ENCODE peak calls at places on chromosomes 3 and 15, in five cellular contexts. One of them, this sample, is unnamed.

GRCh38 chr3:33789183-33789954 is 9.1 kb upstream of the PDCD6IP start:
- DNase-seq in stomach: no peak
- DNase-seq in Peyer's patch: no peak
- DNase-seq in ovary: no peak
- DNase-seq in pancreas: no peak
- DNase-seq in this sample: no peak

GRCh38 chr3:150727653-150728502 is 24.2 kb upstream of the ERICH6 start:
- DNase-seq in stomach: no peak
- DNase-seq in Peyer's patch: no peak
- DNase-seq in ovary: no peak
- DNase-seq in pancreas: no peak
- DNase-seq in this sample: no peak

GRCh38 chr3:52399131-52399530 is 45.8 kb downstream of the SEMA3G start:
- DNase-seq in stomach: no peak
- DNase-seq in Peyer's patch: no peak
- DNase-seq in ovary: peak
- DNase-seq in pancreas: peak
- DNase-seq in this sample: no peak

GRCh38 chr15:84944311-84944710 is 37.3 kb upstream of the PDE8A start:
- DNase-seq in stomach: no peak
- DNase-seq in Peyer's patch: no peak
- DNase-seq in ovary: no peak
- DNase-seq in pancreas: no peak
- DNase-seq in this sample: no peak

GRCh38 chr3:14464521-14464920 is 62.1 kb downstream of the SLC6A6 start:
- DNase-seq in stomach: no peak
- DNase-seq in Peyer's patch: no peak
- DNase-seq in ovary: no peak
- DNase-seq in pancreas: no peak
- DNase-seq in this sample: no peak

GRCh38 chr3:194121881-194122280 is 14.1 kb upstream of the HES1 start:
- DNase-seq in stomach: no peak
- DNase-seq in Peyer's patch: no peak
- DNase-seq in ovary: no peak
- DNase-seq in pancreas: no peak
- DNase-seq in this sample: no peak

GRCh38 chr15:75454471-75455418 is 3.3 kb upstream of the SIN3A start:
- DNase-seq in stomach: peak
- DNase-seq in Peyer's patch: peak
- DNase-seq in ovary: peak
- DNase-seq in pancreas: peak
- DNase-seq in this sample: no peak

GRCh38 chr3:192188218-192188835 is 539.0 kb downstream of the FGF12 start:
- DNase-seq in stomach: peak
- DNase-seq in Peyer's patch: peak
- DNase-seq in ovary: no peak
- DNase-seq in pancreas: no peak
- DNase-seq in this sample: peak

GRCh38 chr3:27216955-27217552 is 152.1 kb downstream of the NEK10 start:
- DNase-seq in stomach: no peak
- DNase-seq in Peyer's patch: no peak
- DNase-seq in ovary: no peak
- DNase-seq in pancreas: no peak
- DNase-seq in this sample: no peak

GRCh38 chr15:79008666-79009065 is 63.8 kb upstream of the CTSH start:
- DNase-seq in stomach: no peak
- DNase-seq in Peyer's patch: no peak
- DNase-seq in ovary: no peak
- DNase-seq in pancreas: peak
- DNase-seq in this sample: no peak

GRCh38 chr3:170768334-170768801 is 101.6 kb downstream of the RPL22L1 start:
- DNase-seq in stomach: no peak
- DNase-seq in Peyer's patch: no peak
- DNase-seq in ovary: no peak
- DNase-seq in pancreas: no peak
- DNase-seq in this sample: no peak

GRCh38 chr15:31302778-31303433 is 23.7 kb upstream of the KLF13 start:
- DNase-seq in stomach: no peak
- DNase-seq in Peyer's patch: no peak
- DNase-seq in ovary: no peak
- DNase-seq in pancreas: no peak
- DNase-seq in this sample: no peak

GRCh38 chr15:47460775-47461174 is 256.5 kb upstream of the SEMA6D start:
- DNase-seq in stomach: no peak
- DNase-seq in Peyer's patch: no peak
- DNase-seq in ovary: no peak
- DNase-seq in pancreas: no peak
- DNase-seq in this sample: no peak

GRCh38 chr3:49378249-49378899 is 20.2 kb upstream of the GPX1 start:
- DNase-seq in stomach: no peak
- DNase-seq in Peyer's patch: no peak
- DNase-seq in ovary: peak
- DNase-seq in pancreas: no peak
- DNase-seq in this sample: peak

GRCh38 chr3:97967966-97968365 is 4.3 kb downstream of the RIOX2 start:
- DNase-seq in stomach: no peak
- DNase-seq in Peyer's patch: no peak
- DNase-seq in ovary: no peak
- DNase-seq in pancreas: no peak
- DNase-seq in this sample: no peak

GRCh38 chr3:193014961-193015360 is 97.3 kb upstream of the MB21D2 start:
- DNase-seq in stomach: no peak
- DNase-seq in Peyer's patch: no peak
- DNase-seq in ovary: no peak
- DNase-seq in pancreas: no peak
- DNase-seq in this sample: no peak

GRCh38 chr3:82875401-82875800 is 1114.0 kb upstream of the GBE1 start:
- DNase-seq in stomach: no peak
- DNase-seq in Peyer's patch: no peak
- DNase-seq in ovary: no peak
- DNase-seq in pancreas: no peak
- DNase-seq in this sample: no peak

DNA sequence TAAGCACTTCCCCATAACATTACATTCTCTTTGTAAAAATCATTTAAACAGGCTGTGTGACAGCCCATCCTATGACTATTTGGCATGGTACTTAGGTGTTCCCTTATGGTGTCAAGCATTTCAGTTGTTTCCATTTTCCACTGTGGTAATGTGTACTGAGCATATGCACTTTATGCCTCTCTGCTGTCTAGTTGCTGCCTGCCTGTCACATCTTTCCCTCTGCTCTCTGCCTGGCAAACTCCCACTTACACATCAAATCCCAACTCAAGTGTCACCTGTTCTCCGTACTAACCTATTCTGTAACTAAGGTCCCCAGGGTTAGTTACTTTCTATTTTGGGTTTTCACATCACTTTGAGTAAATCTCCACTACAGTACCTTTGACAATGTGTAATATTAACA is 84.4 kb upstream of the STRIT1 start:
- DNase-seq in stomach: no peak
- DNase-seq in Peyer's patch: no peak
- DNase-seq in ovary: no peak
- DNase-seq in pancreas: no peak
- DNase-seq in this sample: no peak
- H3K27ac ChIP-seq in stomach: no peak
- H3K27ac ChIP-seq in Peyer's patch: no peak
- H3K27ac ChIP-seq in ovary: no peak
- H3K27ac ChIP-seq in pancreas: no peak
- H3K27ac ChIP-seq in this sample: no peak

DNA sequence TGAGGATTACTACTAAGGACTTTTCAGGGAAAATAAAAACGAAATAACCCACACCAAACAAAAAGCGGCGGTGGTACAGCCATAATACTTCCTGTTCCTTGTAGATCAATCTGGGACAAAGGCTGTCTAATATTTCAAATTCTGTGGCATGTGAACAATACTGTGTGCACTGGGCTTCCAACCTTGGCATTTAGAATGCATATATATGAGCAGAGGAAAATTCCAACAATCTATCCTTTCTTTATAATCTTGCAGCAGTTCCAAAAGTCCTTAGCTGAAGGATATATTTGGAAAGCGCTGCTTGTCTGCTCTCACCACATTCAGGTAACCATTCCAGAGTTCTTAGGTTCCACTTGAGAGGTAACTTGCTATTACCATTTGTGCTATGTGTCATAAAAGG is 231.7 kb downstream of the RBMS3 start:
- DNase-seq in stomach: no peak
- DNase-seq in Peyer's patch: no peak
- DNase-seq in ovary: no peak
- DNase-seq in pancreas: no peak
- DNase-seq in this sample: no peak
- H3K4me3 ChIP-seq in stomach: no peak
- H3K4me3 ChIP-seq in Peyer's patch: no peak
- H3K4me3 ChIP-seq in ovary: no peak
- H3K4me3 ChIP-seq in pancreas: no peak
- H3K4me3 ChIP-seq in this sample: no peak

GRCh38 chr3:88013592-88013991 is 45.2 kb downstream of the CGGBP1 start:
- DNase-seq in stomach: no peak
- DNase-seq in Peyer's patch: no peak
- DNase-seq in ovary: no peak
- DNase-seq in pancreas: no peak
- DNase-seq in this sample: no peak
- H3K27ac ChIP-seq in stomach: no peak
- H3K27ac ChIP-seq in Peyer's patch: no peak
- H3K27ac ChIP-seq in ovary: no peak
- H3K27ac ChIP-seq in pancreas: no peak
- H3K27ac ChIP-seq in this sample: no peak

GRCh38 chr15:67098768-67099282 is 33.4 kb downstream of the SMAD3 start:
- DNase-seq in stomach: no peak
- DNase-seq in Peyer's patch: no peak
- DNase-seq in ovary: no peak
- DNase-seq in pancreas: no peak
- DNase-seq in this sample: no peak
- H3K4me3 ChIP-seq in stomach: peak
- H3K4me3 ChIP-seq in Peyer's patch: peak
- H3K4me3 ChIP-seq in ovary: no peak
- H3K4me3 ChIP-seq in pancreas: no peak
- H3K4me3 ChIP-seq in this sample: no peak

DNA sequence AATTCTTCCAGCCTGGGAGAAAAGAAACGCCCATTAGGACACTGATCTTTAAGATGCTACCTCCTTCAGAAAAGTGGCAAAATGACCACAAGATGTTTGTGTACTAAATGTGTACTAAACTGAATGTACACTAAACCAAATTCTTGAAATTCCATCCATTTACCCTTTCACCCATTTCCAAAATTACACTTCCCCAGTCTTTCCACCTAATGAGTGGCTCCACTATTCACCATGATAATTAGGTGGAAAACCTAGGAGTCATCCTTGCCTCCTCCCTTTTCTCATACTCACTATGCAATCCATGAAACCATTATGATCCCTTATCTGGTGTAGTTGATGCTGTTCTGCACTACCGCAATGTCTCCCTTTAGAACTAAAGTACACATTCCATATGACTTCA is 452.1 kb upstream of the THBS1 start:
- DNase-seq in stomach: no peak
- DNase-seq in Peyer's patch: no peak
- DNase-seq in ovary: no peak
- DNase-seq in pancreas: no peak
- DNase-seq in this sample: no peak
- H3K27ac ChIP-seq in stomach: peak
- H3K27ac ChIP-seq in Peyer's patch: no peak
- H3K27ac ChIP-seq in ovary: no peak
- H3K27ac ChIP-seq in pancreas: peak
- H3K27ac ChIP-seq in this sample: no peak

GRCh38 chr15:50777045-50777444 is 11.5 kb upstream of the SPPL2A start:
- DNase-seq in stomach: no peak
- DNase-seq in Peyer's patch: no peak
- DNase-seq in ovary: no peak
- DNase-seq in pancreas: no peak
- DNase-seq in this sample: no peak
- H3K4me3 ChIP-seq in stomach: no peak
- H3K4me3 ChIP-seq in Peyer's patch: no peak
- H3K4me3 ChIP-seq in ovary: no peak
- H3K4me3 ChIP-seq in pancreas: no peak
- H3K4me3 ChIP-seq in this sample: no peak

GRCh38 chr3:56189486-56189985 is 278.7 kb downstream of the ERC2 start:
- DNase-seq in stomach: no peak
- DNase-seq in Peyer's patch: no peak
- DNase-seq in ovary: no peak
- DNase-seq in pancreas: no peak
- DNase-seq in this sample: no peak
- H3K27ac ChIP-seq in stomach: no peak
- H3K27ac ChIP-seq in Peyer's patch: no peak
- H3K27ac ChIP-seq in ovary: no peak
- H3K27ac ChIP-seq in pancreas: no peak
- H3K27ac ChIP-seq in this sample: no peak

GRCh38 chr3:54641226-54642014 is 286.4 kb downstream of the LRTM1 start:
- DNase-seq in stomach: no peak
- DNase-seq in Peyer's patch: no peak
- DNase-seq in ovary: no peak
- DNase-seq in pancreas: no peak
- DNase-seq in this sample: no peak
- H3K4me3 ChIP-seq in stomach: no peak
- H3K4me3 ChIP-seq in Peyer's patch: no peak
- H3K4me3 ChIP-seq in ovary: no peak
- H3K4me3 ChIP-seq in pancreas: no peak
- H3K4me3 ChIP-seq in this sample: no peak

GRCh38 chr15:81265944-81266775 is 57.8 kb downstream of the STARD5 start:
- DNase-seq in stomach: peak
- DNase-seq in Peyer's patch: peak
- DNase-seq in ovary: peak
- DNase-seq in pancreas: peak
- DNase-seq in this sample: peak
- H3K27ac ChIP-seq in stomach: no peak
- H3K27ac ChIP-seq in Peyer's patch: no peak
- H3K27ac ChIP-seq in ovary: no peak
- H3K27ac ChIP-seq in pancreas: no peak
- H3K27ac ChIP-seq in this sample: no peak